ENCODE peak calls at places on chromosomes 4 and X, in nine cellular contexts. D is prostate gland; Y is CD4-positive, alpha-beta T cell; B is stomach; G is lower lobe of right lung; A is ovary; C is H9; K is CD8-positive, alpha-beta memory T cell; M is CD4-positive, alpha-beta memory T cell. R is an unnamed sample. For H3K27me3, the result is how much of the 10 kb centered on the place peaks cover.

GRCh38 chr4:38367642-38368189 is 296.3 kb upstream of the KLF3 start:
- DNase-seq in D (no peak), Y (no peak), B (no peak), G (no peak), A (no peak), C (no peak), K (no peak), M (no peak), R (no peak)

GRCh38 chr4:174118171-174118570 is 165.3 kb downstream of the FBXO8 start:
- DNase-seq in D (no peak), Y (no peak), B (no peak), G (no peak), A (no peak), C (no peak), K (no peak), M (no peak), R (no peak)

GRCh38 chr4:17504081-17504480 is 7.8 kb downstream of the QDPR start:
- DNase-seq in D (no peak), Y (no peak), B (no peak), G (no peak), A (no peak), C (no peak), K (no peak), M (no peak), R (no peak)

GRCh38 chr4:130026185-130026584 is 930.2 kb downstream of the C4orf33 start:
- DNase-seq in D (no peak), Y (no peak), B (no peak), G (no peak), A (no peak), C (peak), K (no peak), M (no peak), R (no peak)

GRCh38 chr4:68569466-68570121 is 6.5 kb downstream of the UGT2B17 start:
- DNase-seq in D (no peak), Y (no peak), B (no peak), G (no peak), A (no peak), C (no peak), K (no peak), M (no peak), R (no peak)

GRCh38 chr4:40305329-40306193 is 29.6 kb upstream of the CHRNA9 start:
- DNase-seq in D (no peak), Y (no peak), B (no peak), G (no peak), A (no peak), C (no peak), K (peak), M (peak), R (no peak)

GRCh38 chr4:8540991-8541390 is 39.2 kb upstream of the GPR78 start:
- DNase-seq in D (no peak), Y (no peak), B (no peak), G (no peak), A (no peak), C (no peak), K (no peak), M (no peak), R (no peak)

GRCh38 chr4:54165438-54165837 is 63.7 kb upstream of the PDGFRA start:
- DNase-seq in D (no peak), Y (no peak), B (no peak), G (no peak), A (no peak), C (no peak), K (no peak), M (no peak), R (no peak)

GRCh38 chrX:107288676-107289075 is 82.3 kb downstream of the DNAAF6 start:
- DNase-seq in D (no peak), Y (no peak), B (no peak), G (no peak), A (no peak), C (no peak), K (no peak), M (no peak), R (no peak)
- H3K27ac ChIP-seq in D (no peak), Y (no peak), B (no peak), G (no peak), A (no peak), C (no peak), K (no peak), M (no peak), R (no peak)

GRCh38 chr4:41635441-41635840 is 97.5 kb downstream of the LIMCH1 start:
- DNase-seq in D (no peak), Y (no peak), B (no peak), G (no peak), A (no peak), C (no peak), K (no peak), M (no peak), R (no peak)

GRCh38 chr4:41638806-41639205 is 100.8 kb downstream of the LIMCH1 start:
- DNase-seq in D (no peak), Y (no peak), B (no peak), G (no peak), A (no peak), C (no peak), K (no peak), M (no peak), R (no peak)

GRCh38 chr4:41640905-41641304 is 102.9 kb downstream of the LIMCH1 start:
- DNase-seq in D (no peak), Y (no peak), B (no peak), G (no peak), A (no peak), C (no peak), K (no peak), M (no peak), R (no peak)

GRCh38 chr4:41638203-41638602 is 100.2 kb downstream of the LIMCH1 start:
- DNase-seq in D (no peak), Y (no peak), B (no peak), G (no peak), A (no peak), C (no peak), K (no peak), M (no peak), R (no peak)

GRCh38 chr4:41639291-41639690 is 101.3 kb downstream of the LIMCH1 start:
- DNase-seq in D (no peak), Y (no peak), B (no peak), G (no peak), A (no peak), C (no peak), K (no peak), M (no peak), R (no peak)
- H3K27me3 ChIP-seq in D (under half), Y (under half), B (under half), G (under half), A (under half), C (under half), K (under half), M (under half), R (under half)

GRCh38 chrX:65921363-65921762 is 118.5 kb downstream of the VSIG4 start:
- DNase-seq in D (no peak), Y (no peak), B (no peak), G (no peak), A (no peak), C (no peak), K (no peak), M (no peak), R (no peak)

GRCh38 chrX:65928522-65928921 is 111.4 kb downstream of the VSIG4 start:
- DNase-seq in D (no peak), Y (no peak), B (no peak), G (no peak), A (no peak), C (no peak), K (no peak), M (no peak), R (no peak)

GRCh38 chrX:65925592-65925991 is 114.3 kb downstream of the VSIG4 start:
- DNase-seq in D (no peak), Y (no peak), B (no peak), G (no peak), A (no peak), C (no peak), K (no peak), M (no peak), R (no peak)

GRCh38 chrX:65926095-65927019 is 113.5 kb downstream of the VSIG4 start:
- DNase-seq in D (no peak), Y (peak), B (no peak), G (no peak), A (no peak), C (no peak), K (peak), M (peak), R (no peak)

DNA sequence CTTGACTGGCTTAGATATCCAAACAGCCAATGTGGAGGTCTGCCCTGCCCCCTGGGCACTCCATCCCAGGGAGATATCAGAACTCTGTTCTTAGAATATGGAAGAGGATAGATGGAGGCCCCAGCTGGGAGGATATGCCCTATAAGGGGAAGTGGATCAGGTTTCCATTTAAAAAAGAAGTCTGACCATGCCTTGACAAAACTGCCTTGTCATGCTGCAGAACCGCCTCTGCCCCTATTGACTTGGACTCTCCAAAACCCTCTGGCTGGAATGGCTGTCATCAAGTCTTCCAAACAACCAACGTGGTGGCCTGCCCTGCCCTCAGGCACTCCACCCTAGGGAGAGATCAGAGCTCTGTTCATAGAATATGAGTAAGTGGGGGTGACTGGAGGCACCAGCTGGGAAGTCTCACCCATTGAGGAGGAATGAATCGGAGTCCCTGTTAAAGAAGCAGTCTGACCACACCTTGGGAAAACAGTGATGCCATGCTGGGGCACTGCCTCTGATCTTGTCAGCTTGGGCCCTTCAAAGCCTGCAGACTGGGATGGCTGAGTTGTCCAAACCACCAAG is 114.9 kb downstream of the VSIG4 start:
- DNase-seq in D (no peak), Y (no peak), B (no peak), G (no peak), A (no peak), C (no peak), K (no peak), M (no peak), R (no peak)
- H3K27ac ChIP-seq in D (no peak), Y (no peak), B (no peak), G (no peak), A (no peak), C (no peak), K (no peak), M (no peak), R (no peak)

GRCh38 chr4:105894570-105895323 is 524 bp upstream of the NPNT start:
- DNase-seq in D (peak), Y (no peak), B (no peak), G (peak), A (no peak), C (peak), K (no peak), M (no peak), R (no peak)

GRCh38 chr4:105895609-105896460 is 564 bp downstream of the NPNT start:
- DNase-seq in D (peak), Y (no peak), B (no peak), G (peak), A (no peak), C (peak), K (no peak), M (no peak), R (no peak)

GRCh38 chr4:105896984-105897760 is 1.9 kb downstream of the NPNT start:
- DNase-seq in D (no peak), Y (no peak), B (no peak), G (no peak), A (no peak), C (no peak), K (no peak), M (no peak), R (no peak)

GRCh38 chr4:105896461-105896939 is 1.2 kb downstream of the NPNT start:
- DNase-seq in D (no peak), Y (no peak), B (no peak), G (no peak), A (no peak), C (peak), K (no peak), M (no peak), R (no peak)

GRCh38 chr4:105895324-105895608 is at the start of gene NPNT:
- DNase-seq in D (no peak), Y (no peak), B (no peak), G (no peak), A (no peak), C (peak), K (no peak), M (no peak), R (no peak)
- H3K27me3 ChIP-seq in D (under half), Y (half or more), B (under half), G (under half), A (under half), C (under half), K (under half), M (under half), R (under half)

GRCh38 chrX:120732879-120733278 is 103.0 kb upstream of the C1GALT1C1 start:
- DNase-seq in D (no peak), Y (no peak), B (no peak), G (peak), A (no peak), C (no peak), K (no peak), M (no peak), R (no peak)

GRCh38 chrX:120727503-120727902 is 97.6 kb upstream of the C1GALT1C1 start:
- DNase-seq in D (no peak), Y (no peak), B (no peak), G (no peak), A (no peak), C (no peak), K (no peak), M (no peak), R (no peak)

GRCh38 chrX:120727911-120728310 is 98.1 kb upstream of the C1GALT1C1 start:
- DNase-seq in D (no peak), Y (no peak), B (no peak), G (no peak), A (no peak), C (no peak), K (no peak), M (no peak), R (no peak)

GRCh38 chrX:120732461-120732860 is 102.6 kb upstream of the C1GALT1C1 start:
- DNase-seq in D (no peak), Y (no peak), B (no peak), G (no peak), A (no peak), C (no peak), K (no peak), M (no peak), R (no peak)

DNA sequence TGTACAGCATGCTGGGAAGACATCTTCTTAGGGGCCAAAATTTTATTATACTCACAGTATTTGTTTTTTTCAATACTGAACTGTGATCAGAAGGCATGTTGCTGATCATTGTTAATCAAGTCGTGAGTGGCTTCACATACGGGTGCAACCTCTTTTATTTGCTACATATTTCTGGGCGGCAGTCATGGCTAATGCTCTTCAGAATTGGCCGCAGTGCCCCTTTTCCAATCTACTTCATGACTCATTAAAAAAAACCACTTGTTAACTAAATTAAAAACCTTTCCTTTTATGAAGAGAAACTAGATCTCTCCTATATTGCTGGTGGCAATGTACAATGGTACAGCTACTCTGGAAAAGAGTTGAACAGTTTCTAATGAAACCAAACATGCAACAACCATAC is 101.5 kb upstream of the C1GALT1C1 start:
- DNase-seq in D (no peak), Y (no peak), B (no peak), G (no peak), A (no peak), C (no peak), K (no peak), M (no peak), R (no peak)
- H3K27ac ChIP-seq in D (no peak), Y (no peak), B (no peak), G (no peak), A (no peak), C (no peak), K (no peak), M (no peak), R (no peak)

DNA sequence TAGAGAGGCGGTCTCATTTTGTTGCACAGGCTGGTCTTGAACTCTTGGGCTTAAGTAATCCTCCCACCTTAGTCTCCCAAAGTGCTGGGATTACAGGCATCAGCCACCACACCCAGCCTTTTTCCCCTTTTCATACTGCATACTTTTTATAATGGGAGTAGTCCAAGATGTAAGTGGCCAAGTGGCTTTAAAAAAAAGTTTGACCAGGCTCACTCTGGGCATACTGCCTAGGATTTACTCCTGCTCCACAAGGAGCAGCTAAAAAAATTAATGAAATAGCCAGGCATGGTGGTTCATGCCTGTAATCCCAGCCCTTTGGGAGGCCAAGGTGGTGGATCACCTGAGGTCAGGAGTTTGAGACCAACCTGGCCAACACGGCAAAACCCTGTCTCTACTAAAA is 6.0 kb downstream of the GRSF1 start:
- DNase-seq in D (no peak), Y (no peak), B (no peak), G (no peak), A (no peak), C (no peak), K (no peak), M (no peak), R (no peak)
- H3K27me3 ChIP-seq in D (under half), Y (under half), B (under half), G (under half), A (under half), C (under half), K (under half), M (under half), R (under half)

DNA sequence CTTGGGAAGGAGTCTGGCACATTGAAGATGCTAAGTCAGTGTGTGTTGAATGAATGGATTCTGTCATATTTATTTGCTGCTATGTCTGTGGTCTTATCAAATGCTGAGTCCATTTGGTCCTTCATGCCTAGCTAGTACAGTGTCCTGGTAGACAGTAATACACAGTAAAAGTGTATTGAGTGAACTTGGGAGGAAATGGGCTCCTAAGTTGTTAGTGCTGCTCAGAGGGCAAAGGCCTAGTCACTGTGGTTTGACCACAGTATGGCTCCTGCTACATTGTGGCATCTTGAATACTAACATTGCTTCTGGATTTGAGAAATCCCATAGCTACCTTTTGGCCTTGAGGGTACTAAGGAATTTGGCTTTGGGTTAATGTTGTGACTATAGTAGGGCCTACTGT is 33.9 kb downstream of the MTM1 start:
- DNase-seq in D (no peak), Y (no peak), B (no peak), G (no peak), A (no peak), C (no peak), K (no peak), M (no peak), R (no peak)
- H3K27ac ChIP-seq in D (no peak), Y (no peak), B (no peak), G (no peak), A (no peak), C (no peak), K (no peak), M (no peak), R (no peak)

GRCh38 chrX:154411322-154411980 is at the start of gene TAFAZZIN:
- DNase-seq in D (peak), Y (peak), B (peak), G (peak), A (peak), C (peak), K (peak), M (peak), R (peak)

GRCh38 chrX:154409222-154409871 is at the start of gene DNASE1L1:
- DNase-seq in D (peak), Y (no peak), B (peak), G (peak), A (no peak), C (peak), K (no peak), M (peak), R (no peak)

GRCh38 chrX:154413142-154413541 is 1.8 kb downstream of the TAFAZZIN start:
- DNase-seq in D (no peak), Y (no peak), B (no peak), G (no peak), A (no peak), C (no peak), K (no peak), M (no peak), R (no peak)

GRCh38 chrX:154411981-154412340 is 622 bp downstream of the TAFAZZIN start:
- DNase-seq in D (peak), Y (peak), B (peak), G (peak), A (peak), C (peak), K (peak), M (peak), R (no peak)

DNA sequence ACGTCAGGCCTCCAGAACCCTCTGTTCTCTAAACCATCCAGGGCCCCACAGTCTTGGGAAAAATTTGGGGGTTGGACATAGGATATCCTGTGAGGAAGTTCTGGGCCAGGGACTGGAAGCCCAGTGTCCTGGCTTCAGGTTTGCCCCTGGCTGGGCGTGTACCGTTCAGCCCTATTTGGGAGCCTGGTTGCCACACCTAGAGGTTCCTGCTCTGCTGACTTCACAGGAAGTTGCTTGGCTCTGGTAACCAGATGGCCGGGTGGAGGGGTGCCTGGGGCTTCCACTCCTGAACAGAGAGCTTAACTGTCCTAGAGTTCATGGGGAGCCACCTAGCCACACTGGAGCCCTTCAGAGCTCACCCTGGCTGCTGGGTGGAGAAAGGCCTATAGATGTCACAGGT is 1.1 kb downstream of the TAFAZZIN start:
- DNase-seq in D (no peak), Y (no peak), B (no peak), G (peak), A (no peak), C (no peak), K (no peak), M (peak), R (peak)
- H3K27me3 ChIP-seq in D (under half), Y (under half), B (under half), G (under half), A (under half), C (under half), K (under half), M (under half), R (under half)

DNA sequence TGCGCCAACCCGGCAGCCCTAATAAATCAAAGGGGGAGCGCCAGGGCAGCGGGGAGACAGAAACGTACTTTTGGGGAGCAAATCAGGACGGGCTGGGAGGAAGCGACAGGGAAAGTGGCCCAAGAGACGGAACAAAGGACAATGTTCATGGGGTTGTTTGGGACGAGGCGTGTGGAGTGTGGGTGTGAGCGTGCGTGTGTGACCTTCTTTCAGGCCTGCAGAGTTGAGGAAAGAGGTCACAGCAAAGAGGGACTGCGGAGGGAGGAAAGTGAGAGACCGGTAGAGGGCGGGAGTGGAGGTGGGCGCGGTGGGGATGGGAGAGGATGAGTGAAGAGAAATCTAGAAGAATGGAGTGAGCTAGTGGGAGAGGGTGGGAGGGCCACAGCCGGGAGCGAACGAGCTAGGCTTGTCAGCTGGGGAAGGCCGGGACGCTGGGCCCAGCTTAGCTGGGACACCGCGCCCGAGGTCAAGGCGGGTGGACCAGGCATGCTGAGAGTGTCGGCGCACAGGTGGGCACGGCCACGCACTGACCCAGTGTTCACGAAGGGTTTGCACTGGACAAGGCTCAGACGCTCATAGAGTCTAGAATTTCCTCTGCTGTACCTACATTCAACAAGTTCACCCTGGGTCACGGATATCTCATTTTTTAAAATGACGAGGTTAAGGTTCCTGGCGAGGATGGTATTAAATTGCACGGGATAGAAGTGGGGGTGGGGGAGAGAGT is 14.7 kb upstream of the PITX2 start:
- DNase-seq in D (no peak), Y (no peak), B (no peak), G (no peak), A (no peak), C (peak), K (no peak), M (no peak), R (no peak)
- H3K27ac ChIP-seq in D (no peak), Y (no peak), B (no peak), G (no peak), A (no peak), C (no peak), K (no peak), M (no peak), R (no peak)

R was measured in CD8-positive, alpha-beta T cell.